ENCODE peak calls at places on chromosome 2, in four cellular contexts. Q is erythroblast; F is stimulated activated CD4-positive, alpha-beta T cell treated with anti-CD3 and anti-CD28 coated beads, TNF-alpha, amount 100 ng/mL, for 48 hours; U is IMR-90. Z is an unnamed sample.

GRCh38 chr2:15561574-15562344 is 625 bp upstream of the NBAS start:
- DNase-seq in F (no peak), Q (peak), U (peak), Z (peak)

GRCh38 chr2:218631837-218632236 is 24.1 kb downstream of the PLCD4 start:
- DNase-seq in U (peak), F (no peak), Q (no peak), Z (no peak)

GRCh38 chr2:95316466-95317122 is 19.4 kb downstream of the KCNIP3 start:
- DNase-seq in U (peak), F (no peak), Q (no peak), Z (no peak)

GRCh38 chr2:187553908-187554703 is at the start of gene TFPI:
- DNase-seq in Q (peak), U (peak), F (no peak), Z (peak)

GRCh38 chr2:72973566-72974435 is 56.5 kb downstream of the EMX1 start:
- DNase-seq in F (peak), U (peak), Q (peak), Z (peak)

GRCh38 chr2:37648316-37649011 is 23.0 kb downstream of the CDC42EP3 start:
- DNase-seq in Q (no peak), U (no peak), F (no peak), Z (no peak)

GRCh38 chr2:19251554-19251953 is 106.9 kb downstream of the OSR1 start:
- DNase-seq in F (no peak), Q (no peak), U (peak), Z (no peak)

GRCh38 chr2:132690664-132691303 is 20.8 kb upstream of the LYPD1 start:
- DNase-seq in F (no peak), U (peak), Q (no peak), Z (no peak)

GRCh38 chr2:151302879-151303278 is 13.4 kb upstream of the NMI start:
- DNase-seq in F (no peak), Q (no peak), U (peak), Z (peak)

GRCh38 chr2:111007757-111008688 is 112.7 kb upstream of the BCL2L11 start:
- DNase-seq in Q (no peak), F (no peak), U (no peak), Z (no peak)

GRCh38 chr2:196334710-196335109 is 163.3 kb upstream of the STK17B start:
- DNase-seq in Q (no peak), F (no peak), U (peak), Z (no peak)

GRCh38 chr2:149690825-149691224 is 103.2 kb upstream of the MMADHC start:
- DNase-seq in F (no peak), Q (no peak), U (no peak), Z (no peak)

GRCh38 chr2:217387776-217388381 is 528.0 kb upstream of the TNP1 start:
- DNase-seq in Q (no peak), F (no peak), U (no peak), Z (no peak)

GRCh38 chr2:236600158-236600557 is 30.5 kb downstream of the ACKR3 start:
- DNase-seq in Q (no peak), U (no peak), F (no peak), Z (no peak)

GRCh38 chr2:83991992-83992391 is 467.1 kb downstream of the SUCLG1 start:
- DNase-seq in U (no peak), F (no peak), Q (no peak), Z (peak)

GRCh38 chr2:106547104-106547503 is 59.9 kb downstream of the CD8B2 start:
- DNase-seq in Q (no peak), U (no peak), F (no peak), Z (no peak)

GRCh38 chr2:39525636-39526412 is 88.7 kb upstream of the MAP4K3 start:
- DNase-seq in U (no peak), F (no peak), Q (no peak), Z (no peak)

GRCh38 chr2:98346259-98347236 is at the start of gene CNGA3:
- DNase-seq in Q (peak), F (no peak), U (peak), Z (peak)

GRCh38 chr2:68216454-68217310 is 35.6 kb downstream of the PPP3R1 start:
- DNase-seq in F (no peak), U (peak), Q (no peak), Z (no peak)

GRCh38 chr2:168278424-168278888 is 31.1 kb upstream of the STK39 start:
- DNase-seq in F (no peak), Q (no peak), U (peak), Z (no peak)

GRCh38 chr2:192159215-192159614 is 35.5 kb downstream of the TMEFF2 start:
- DNase-seq in Q (no peak), F (no peak), U (peak), Z (peak)

GRCh38 chr2:15673919-15674636 is 82.4 kb downstream of the DDX1 start:
- DNase-seq in U (peak), F (no peak), Q (no peak), Z (no peak)

GRCh38 chr2:223590964-223591363 is 11.2 kb downstream of the SCG2 start:
- DNase-seq in U (peak), Q (no peak), F (no peak), Z (no peak)

GRCh38 chr2:230938098-230938497 is 13.1 kb upstream of the GPR55 start:
- DNase-seq in F (no peak), Q (no peak), U (no peak), Z (no peak)

GRCh38 chr2:181051861-181052522 is 71.6 kb downstream of the UBE2E3 start:
- DNase-seq in U (no peak), F (no peak), Q (no peak), Z (no peak)

Z was measured in K562.